ENCODE peak calls at places on chromosome 6, in ten cellular contexts. One of them, this sample, is unnamed.

GRCh38 chr6:30515106-30515505 is 25.8 kb downstream of the HLA-E start:
- DNase-seq in activated naive CD4-positive, alpha-beta T cell treated with Interleukin-2 at 50 U/mL for 16 hours: no peak
- DNase-seq in cerebellar cortex: no peak
- DNase-seq in heart left ventricle: no peak
- DNase-seq in RWPE1: no peak
- DNase-seq in H4: no peak
- DNase-seq in NCI-H510A treated with DMSO at 0.1 percent for 48 hours: no peak
- DNase-seq in NCI-H2171: no peak
- DNase-seq in fibroblast of lung: no peak
- DNase-seq in fibroblast of the aortic adventitia: no peak
- DNase-seq in this sample: no peak

GRCh38 chr6:131382646-131383045 is 190.4 kb upstream of the ARG1 start:
- DNase-seq in cerebellar cortex: no peak
- DNase-seq in NCI-H2171: no peak
- DNase-seq in fibroblast of lung: no peak
- DNase-seq in H4: no peak
- DNase-seq in RWPE1: no peak
- DNase-seq in activated naive CD4-positive, alpha-beta T cell treated with Interleukin-2 at 50 U/mL for 16 hours: no peak
- DNase-seq in NCI-H510A treated with DMSO at 0.1 percent for 48 hours: no peak
- DNase-seq in fibroblast of the aortic adventitia: no peak
- DNase-seq in heart left ventricle: no peak
- DNase-seq in this sample: no peak

GRCh38 chr6:52260634-52261033 is 16.3 kb upstream of the IL17F start:
- DNase-seq in cerebellar cortex: no peak
- DNase-seq in H4: no peak
- DNase-seq in fibroblast of lung: no peak
- DNase-seq in activated naive CD4-positive, alpha-beta T cell treated with Interleukin-2 at 50 U/mL for 16 hours: no peak
- DNase-seq in NCI-H510A treated with DMSO at 0.1 percent for 48 hours: no peak
- DNase-seq in fibroblast of the aortic adventitia: no peak
- DNase-seq in NCI-H2171: no peak
- DNase-seq in heart left ventricle: no peak
- DNase-seq in RWPE1: no peak
- DNase-seq in this sample: no peak

GRCh38 chr6:167501831-167502385 is 177.0 kb downstream of the TTLL2 start:
- DNase-seq in heart left ventricle: no peak
- DNase-seq in H4: peak
- DNase-seq in cerebellar cortex: no peak
- DNase-seq in NCI-H510A treated with DMSO at 0.1 percent for 48 hours: peak
- DNase-seq in RWPE1: no peak
- DNase-seq in activated naive CD4-positive, alpha-beta T cell treated with Interleukin-2 at 50 U/mL for 16 hours: no peak
- DNase-seq in fibroblast of lung: no peak
- DNase-seq in fibroblast of the aortic adventitia: no peak
- DNase-seq in NCI-H2171: no peak
- DNase-seq in this sample: no peak

GRCh38 chr6:44074383-44075136 is 52.7 kb downstream of the MRPL14 start:
- DNase-seq in H4: peak
- DNase-seq in NCI-H2171: no peak
- DNase-seq in activated naive CD4-positive, alpha-beta T cell treated with Interleukin-2 at 50 U/mL for 16 hours: peak
- DNase-seq in fibroblast of lung: peak
- DNase-seq in RWPE1: no peak
- DNase-seq in cerebellar cortex: peak
- DNase-seq in NCI-H510A treated with DMSO at 0.1 percent for 48 hours: no peak
- DNase-seq in heart left ventricle: peak
- DNase-seq in fibroblast of the aortic adventitia: peak
- DNase-seq in this sample: no peak

GRCh38 chr6:116439572-116439971 is 21.6 kb upstream of the CALHM6 start:
- DNase-seq in RWPE1: no peak
- DNase-seq in heart left ventricle: no peak
- DNase-seq in fibroblast of lung: peak
- DNase-seq in activated naive CD4-positive, alpha-beta T cell treated with Interleukin-2 at 50 U/mL for 16 hours: no peak
- DNase-seq in H4: no peak
- DNase-seq in NCI-H2171: no peak
- DNase-seq in NCI-H510A treated with DMSO at 0.1 percent for 48 hours: no peak
- DNase-seq in cerebellar cortex: no peak
- DNase-seq in fibroblast of the aortic adventitia: peak
- DNase-seq in this sample: no peak

GRCh38 chr6:34248727-34249468 is at the start of gene SMIM29:
- DNase-seq in NCI-H2171: peak
- DNase-seq in activated naive CD4-positive, alpha-beta T cell treated with Interleukin-2 at 50 U/mL for 16 hours: peak
- DNase-seq in RWPE1: peak
- DNase-seq in H4: peak
- DNase-seq in fibroblast of the aortic adventitia: peak
- DNase-seq in fibroblast of lung: peak
- DNase-seq in cerebellar cortex: peak
- DNase-seq in NCI-H510A treated with DMSO at 0.1 percent for 48 hours: peak
- DNase-seq in heart left ventricle: peak
- DNase-seq in this sample: peak

GRCh38 chr6:42387336-42387735 is 64.4 kb downstream of the TRERF1 start:
- DNase-seq in fibroblast of lung: peak
- DNase-seq in NCI-H510A treated with DMSO at 0.1 percent for 48 hours: no peak
- DNase-seq in cerebellar cortex: no peak
- DNase-seq in NCI-H2171: no peak
- DNase-seq in activated naive CD4-positive, alpha-beta T cell treated with Interleukin-2 at 50 U/mL for 16 hours: peak
- DNase-seq in H4: peak
- DNase-seq in fibroblast of the aortic adventitia: no peak
- DNase-seq in RWPE1: no peak
- DNase-seq in heart left ventricle: no peak
- DNase-seq in this sample: no peak

GRCh38 chr6:158818008-158818579 is 1.1 kb downstream of the EZR start:
- DNase-seq in heart left ventricle: peak
- DNase-seq in fibroblast of the aortic adventitia: peak
- DNase-seq in fibroblast of lung: peak
- DNase-seq in cerebellar cortex: peak
- DNase-seq in activated naive CD4-positive, alpha-beta T cell treated with Interleukin-2 at 50 U/mL for 16 hours: peak
- DNase-seq in H4: peak
- DNase-seq in NCI-H510A treated with DMSO at 0.1 percent for 48 hours: peak
- DNase-seq in NCI-H2171: peak
- DNase-seq in RWPE1: peak
- DNase-seq in this sample: peak

GRCh38 chr6:148069256-148069655 is 273.4 kb upstream of the SASH1 start:
- DNase-seq in NCI-H510A treated with DMSO at 0.1 percent for 48 hours: no peak
- DNase-seq in RWPE1: no peak
- DNase-seq in cerebellar cortex: no peak
- DNase-seq in fibroblast of lung: peak
- DNase-seq in activated naive CD4-positive, alpha-beta T cell treated with Interleukin-2 at 50 U/mL for 16 hours: no peak
- DNase-seq in NCI-H2171: no peak
- DNase-seq in heart left ventricle: no peak
- DNase-seq in fibroblast of the aortic adventitia: no peak
- DNase-seq in H4: no peak
- DNase-seq in this sample: no peak

GRCh38 chr6:14540859-14541540 is 423.4 kb downstream of the CD83 start:
- DNase-seq in fibroblast of lung: no peak
- DNase-seq in cerebellar cortex: peak
- DNase-seq in heart left ventricle: no peak
- DNase-seq in NCI-H2171: no peak
- DNase-seq in NCI-H510A treated with DMSO at 0.1 percent for 48 hours: no peak
- DNase-seq in fibroblast of the aortic adventitia: peak
- DNase-seq in RWPE1: no peak
- DNase-seq in activated naive CD4-positive, alpha-beta T cell treated with Interleukin-2 at 50 U/mL for 16 hours: no peak
- DNase-seq in H4: no peak
- DNase-seq in this sample: no peak

GRCh38 chr6:39961178-39961577 is 26.9 kb upstream of the MOCS1 start:
- DNase-seq in activated naive CD4-positive, alpha-beta T cell treated with Interleukin-2 at 50 U/mL for 16 hours: no peak
- DNase-seq in H4: no peak
- DNase-seq in fibroblast of the aortic adventitia: no peak
- DNase-seq in fibroblast of lung: peak
- DNase-seq in heart left ventricle: no peak
- DNase-seq in cerebellar cortex: no peak
- DNase-seq in RWPE1: no peak
- DNase-seq in NCI-H510A treated with DMSO at 0.1 percent for 48 hours: no peak
- DNase-seq in NCI-H2171: no peak
- DNase-seq in this sample: no peak

GRCh38 chr6:123276439-123277045 is 280.5 kb downstream of the CLVS2 start:
- DNase-seq in H4: no peak
- DNase-seq in fibroblast of lung: no peak
- DNase-seq in fibroblast of the aortic adventitia: no peak
- DNase-seq in cerebellar cortex: no peak
- DNase-seq in activated naive CD4-positive, alpha-beta T cell treated with Interleukin-2 at 50 U/mL for 16 hours: no peak
- DNase-seq in heart left ventricle: no peak
- DNase-seq in NCI-H510A treated with DMSO at 0.1 percent for 48 hours: no peak
- DNase-seq in RWPE1: no peak
- DNase-seq in NCI-H2171: no peak
- DNase-seq in this sample: no peak

GRCh38 chr6:86723131-86723530 is 214.2 kb upstream of the HTR1E start:
- DNase-seq in activated naive CD4-positive, alpha-beta T cell treated with Interleukin-2 at 50 U/mL for 16 hours: no peak
- DNase-seq in RWPE1: no peak
- DNase-seq in fibroblast of lung: no peak
- DNase-seq in H4: no peak
- DNase-seq in heart left ventricle: no peak
- DNase-seq in cerebellar cortex: no peak
- DNase-seq in NCI-H2171: no peak
- DNase-seq in fibroblast of the aortic adventitia: no peak
- DNase-seq in NCI-H510A treated with DMSO at 0.1 percent for 48 hours: no peak
- DNase-seq in this sample: no peak

GRCh38 chr6:82989891-82990290 is 75.8 kb downstream of the UBE3D start:
- DNase-seq in fibroblast of lung: no peak
- DNase-seq in NCI-H2171: no peak
- DNase-seq in RWPE1: no peak
- DNase-seq in NCI-H510A treated with DMSO at 0.1 percent for 48 hours: no peak
- DNase-seq in cerebellar cortex: no peak
- DNase-seq in heart left ventricle: no peak
- DNase-seq in activated naive CD4-positive, alpha-beta T cell treated with Interleukin-2 at 50 U/mL for 16 hours: no peak
- DNase-seq in fibroblast of the aortic adventitia: peak
- DNase-seq in H4: no peak
- DNase-seq in this sample: no peak

GRCh38 chr6:159871911-159872310 is 18.9 kb upstream of the MAS1 start:
- DNase-seq in NCI-H510A treated with DMSO at 0.1 percent for 48 hours: no peak
- DNase-seq in cerebellar cortex: no peak
- DNase-seq in fibroblast of the aortic adventitia: no peak
- DNase-seq in heart left ventricle: no peak
- DNase-seq in H4: no peak
- DNase-seq in fibroblast of lung: peak
- DNase-seq in NCI-H2171: no peak
- DNase-seq in RWPE1: no peak
- DNase-seq in activated naive CD4-positive, alpha-beta T cell treated with Interleukin-2 at 50 U/mL for 16 hours: no peak
- DNase-seq in this sample: no peak

GRCh38 chr6:45327956-45328522 is at the start of gene RUNX2:
- DNase-seq in fibroblast of the aortic adventitia: peak
- DNase-seq in cerebellar cortex: peak
- DNase-seq in activated naive CD4-positive, alpha-beta T cell treated with Interleukin-2 at 50 U/mL for 16 hours: no peak
- DNase-seq in NCI-H2171: no peak
- DNase-seq in fibroblast of lung: peak
- DNase-seq in NCI-H510A treated with DMSO at 0.1 percent for 48 hours: no peak
- DNase-seq in heart left ventricle: no peak
- DNase-seq in H4: peak
- DNase-seq in RWPE1: no peak
- DNase-seq in this sample: no peak

GRCh38 chr6:98946877-98947410 is 802 bp downstream of the FBXL4 start:
- DNase-seq in fibroblast of the aortic adventitia: peak
- DNase-seq in RWPE1: peak
- DNase-seq in NCI-H510A treated with DMSO at 0.1 percent for 48 hours: peak
- DNase-seq in NCI-H2171: no peak
- DNase-seq in heart left ventricle: peak
- DNase-seq in H4: peak
- DNase-seq in fibroblast of lung: peak
- DNase-seq in activated naive CD4-positive, alpha-beta T cell treated with Interleukin-2 at 50 U/mL for 16 hours: peak
- DNase-seq in cerebellar cortex: peak
- DNase-seq in this sample: peak

GRCh38 chr6:124073021-124073420 is 269.4 kb downstream of the NKAIN2 start:
- DNase-seq in H4: no peak
- DNase-seq in NCI-H2171: no peak
- DNase-seq in heart left ventricle: no peak
- DNase-seq in activated naive CD4-positive, alpha-beta T cell treated with Interleukin-2 at 50 U/mL for 16 hours: no peak
- DNase-seq in fibroblast of the aortic adventitia: no peak
- DNase-seq in fibroblast of lung: peak
- DNase-seq in RWPE1: no peak
- DNase-seq in cerebellar cortex: no peak
- DNase-seq in NCI-H510A treated with DMSO at 0.1 percent for 48 hours: no peak
- DNase-seq in this sample: no peak

GRCh38 chr6:168412456-168412855 is 28.5 kb upstream of the SMOC2 start:
- DNase-seq in fibroblast of the aortic adventitia: no peak
- DNase-seq in NCI-H2171: no peak
- DNase-seq in activated naive CD4-positive, alpha-beta T cell treated with Interleukin-2 at 50 U/mL for 16 hours: no peak
- DNase-seq in RWPE1: no peak
- DNase-seq in H4: no peak
- DNase-seq in heart left ventricle: no peak
- DNase-seq in fibroblast of lung: no peak
- DNase-seq in cerebellar cortex: no peak
- DNase-seq in NCI-H510A treated with DMSO at 0.1 percent for 48 hours: no peak
- DNase-seq in this sample: no peak

GRCh38 chr6:166786704-166787293 is 159.7 kb upstream of the RPS6KA2 start:
- DNase-seq in H4: peak
- DNase-seq in NCI-H2171: peak
- DNase-seq in activated naive CD4-positive, alpha-beta T cell treated with Interleukin-2 at 50 U/mL for 16 hours: no peak
- DNase-seq in RWPE1: peak
- DNase-seq in cerebellar cortex: peak
- DNase-seq in NCI-H510A treated with DMSO at 0.1 percent for 48 hours: peak
- DNase-seq in fibroblast of lung: peak
- DNase-seq in heart left ventricle: no peak
- DNase-seq in fibroblast of the aortic adventitia: peak
- DNase-seq in this sample: peak

GRCh38 chr6:157150076-157150475 is 173.2 kb downstream of the TMEM242 start:
- DNase-seq in NCI-H2171: no peak
- DNase-seq in H4: peak
- DNase-seq in RWPE1: no peak
- DNase-seq in cerebellar cortex: no peak
- DNase-seq in activated naive CD4-positive, alpha-beta T cell treated with Interleukin-2 at 50 U/mL for 16 hours: no peak
- DNase-seq in fibroblast of lung: peak
- DNase-seq in fibroblast of the aortic adventitia: no peak
- DNase-seq in NCI-H510A treated with DMSO at 0.1 percent for 48 hours: no peak
- DNase-seq in heart left ventricle: no peak
- DNase-seq in this sample: no peak

GRCh38 chr6:168155193-168155592 is 76.2 kb upstream of the FRMD1 start:
- DNase-seq in H4: peak
- DNase-seq in fibroblast of the aortic adventitia: peak
- DNase-seq in activated naive CD4-positive, alpha-beta T cell treated with Interleukin-2 at 50 U/mL for 16 hours: no peak
- DNase-seq in NCI-H510A treated with DMSO at 0.1 percent for 48 hours: no peak
- DNase-seq in cerebellar cortex: no peak
- DNase-seq in NCI-H2171: no peak
- DNase-seq in fibroblast of lung: peak
- DNase-seq in RWPE1: peak
- DNase-seq in heart left ventricle: no peak
- DNase-seq in this sample: no peak

GRCh38 chr6:118618676-118619377 is 32.6 kb downstream of the CEP85L start:
- DNase-seq in cerebellar cortex: peak
- DNase-seq in H4: peak
- DNase-seq in heart left ventricle: peak
- DNase-seq in fibroblast of the aortic adventitia: peak
- DNase-seq in NCI-H510A treated with DMSO at 0.1 percent for 48 hours: peak
- DNase-seq in RWPE1: peak
- DNase-seq in NCI-H2171: peak
- DNase-seq in fibroblast of lung: peak
- DNase-seq in activated naive CD4-positive, alpha-beta T cell treated with Interleukin-2 at 50 U/mL for 16 hours: peak
- DNase-seq in this sample: no peak

GRCh38 chr6:118350881-118351430 is 197.1 kb upstream of the PLN start:
- DNase-seq in fibroblast of the aortic adventitia: no peak
- DNase-seq in H4: peak
- DNase-seq in activated naive CD4-positive, alpha-beta T cell treated with Interleukin-2 at 50 U/mL for 16 hours: no peak
- DNase-seq in cerebellar cortex: no peak
- DNase-seq in RWPE1: no peak
- DNase-seq in heart left ventricle: no peak
- DNase-seq in fibroblast of lung: peak
- DNase-seq in NCI-H510A treated with DMSO at 0.1 percent for 48 hours: peak
- DNase-seq in NCI-H2171: no peak
- DNase-seq in this sample: no peak

GRCh38 chr6:26360451-26361416 is 4.3 kb upstream of the BTN3A2 start:
- DNase-seq in cerebellar cortex: no peak
- DNase-seq in fibroblast of lung: no peak
- DNase-seq in NCI-H510A treated with DMSO at 0.1 percent for 48 hours: no peak
- DNase-seq in activated naive CD4-positive, alpha-beta T cell treated with Interleukin-2 at 50 U/mL for 16 hours: no peak
- DNase-seq in fibroblast of the aortic adventitia: no peak
- DNase-seq in RWPE1: no peak
- DNase-seq in heart left ventricle: no peak
- DNase-seq in H4: no peak
- DNase-seq in NCI-H2171: no peak
- DNase-seq in this sample: no peak

GRCh38 chr6:136647363-136647763 is 97.1 kb upstream of the MAP7 start:
- DNase-seq in NCI-H510A treated with DMSO at 0.1 percent for 48 hours: no peak
- DNase-seq in fibroblast of the aortic adventitia: peak
- DNase-seq in RWPE1: no peak
- DNase-seq in fibroblast of lung: peak
- DNase-seq in heart left ventricle: peak
- DNase-seq in NCI-H2171: no peak
- DNase-seq in H4: peak
- DNase-seq in cerebellar cortex: no peak
- DNase-seq in activated naive CD4-positive, alpha-beta T cell treated with Interleukin-2 at 50 U/mL for 16 hours: peak
- DNase-seq in this sample: no peak